ENCODE peak calls at places on chromosomes 6 and 20, in four cellular contexts. B is NT2/D1, G is cardiac muscle cell, S is fibroblast of lung. T is an unnamed sample.

GRCh38 chr6:10166031-10166430 is 248.8 kb downstream of the TFAP2A start:
- DNase-seq in B (no peak), G (no peak), S (no peak), T (no peak)

GRCh38 chr6:54717849-54718455 is 128.6 kb upstream of the FAM83B start:
- DNase-seq in B (no peak), G (peak; percentile 63), S (peak; percentile 34), T (peak; percentile 61)

GRCh38 chr6:126945150-126945549 is 173.3 kb upstream of the RSPO3 start:
- DNase-seq in B (no peak), G (no peak), S (no peak), T (no peak)

GRCh38 chr20:6924681-6925080 is 157.2 kb downstream of the BMP2 start:
- DNase-seq in B (no peak), G (no peak), S (no peak), T (no peak)

GRCh38 chr6:11788043-11788442 is 9.4 kb upstream of the ADTRP start:
- DNase-seq in B (no peak), G (no peak), S (no peak), T (no peak)

GRCh38 chr20:24789877-24790276 is 159.2 kb upstream of the CST7 start:
- DNase-seq in B (no peak), G (no peak), S (no peak), T (no peak)

GRCh38 chr6:127207591-127208120 is 59.0 kb upstream of the RNF146 start:
- DNase-seq in B (no peak), G (peak; percentile 30), S (peak; percentile 68), T (peak; percentile 48)

GRCh38 chr20:35238746-35239145 is 12.3 kb downstream of the MMP24 start:
- DNase-seq in B (no peak), G (no peak), S (no peak), T (no peak)

GRCh38 chr20:43681468-43681942 is 14.6 kb downstream of the MYBL2 start:
- DNase-seq in B (no peak), G (no peak), S (no peak), T (no peak)

GRCh38 chr6:26311385-26312095 is 53.5 kb upstream of the BTN3A2 start:
- DNase-seq in B (no peak), G (peak; percentile 74), S (peak; percentile 74), T (peak; percentile 75)

GRCh38 chr6:132813173-132813856 is 1.1 kb upstream of the RPS12 start:
- DNase-seq in B (no peak), G (peak; percentile 49), S (peak; percentile 40), T (peak; percentile 38)
- H3K4me3 ChIP-seq in B (peak overlapping the region; percentile 78), G (peak overlapping the region; percentile 58), S (peak overlapping the region; percentile 81), T (peak overlapping the region; percentile 91)

GRCh38 chr6:133893324-133893692 is 4.4 kb downstream of the TCF21 start:
- DNase-seq in B (no peak), G (no peak), S (no peak), T (no peak)
- H3K4me3 ChIP-seq in B (no peak overlapping the region), G (no peak overlapping the region), S (peak overlapping the region; percentile 86), T (no peak overlapping the region)

GRCh38 chr20:33837096-33837830 is 26.1 kb downstream of the CHMP4B start:
- DNase-seq in B (no peak), G (no peak), S (no peak), T (no peak)

GRCh38 chr20:33838035-33838864 is 27.1 kb downstream of the CHMP4B start:
- DNase-seq in B (no peak), G (no peak), S (no peak), T (no peak)

GRCh38 chr20:33841439-33841799 is 30.3 kb downstream of the CHMP4B start:
- DNase-seq in B (no peak), G (no peak), S (no peak), T (no peak)

GRCh38 chr20:33840759-33841438 is 29.8 kb downstream of the CHMP4B start:
- DNase-seq in B (no peak), G (no peak), S (no peak), T (no peak)

DNA sequence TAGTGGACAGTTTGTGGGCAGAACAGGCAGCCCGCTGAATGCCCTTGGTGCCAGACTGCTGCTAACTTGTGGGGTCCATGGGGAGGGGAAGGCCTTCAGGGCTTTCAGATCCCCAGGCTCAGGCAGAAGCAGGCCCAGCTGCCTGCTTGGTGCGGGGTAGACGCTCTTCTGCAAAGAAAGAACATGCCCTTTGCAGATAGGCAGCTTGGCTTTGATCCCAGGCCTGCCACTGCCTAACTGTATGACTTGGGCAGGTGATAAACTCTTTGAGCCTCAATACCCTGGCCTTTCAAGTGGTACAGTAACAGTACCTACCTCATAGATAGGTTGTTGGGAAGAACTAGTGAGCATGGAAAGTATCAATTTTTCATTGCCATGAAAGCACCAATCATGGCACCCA is 28.4 kb downstream of the CHMP4B start:
- DNase-seq in B (no peak), G (no peak), S (no peak), T (no peak)
- H3K4me3 ChIP-seq in B (no peak overlapping the region), G (no peak overlapping the region), S (no peak overlapping the region), T (no peak overlapping the region)

DNA sequence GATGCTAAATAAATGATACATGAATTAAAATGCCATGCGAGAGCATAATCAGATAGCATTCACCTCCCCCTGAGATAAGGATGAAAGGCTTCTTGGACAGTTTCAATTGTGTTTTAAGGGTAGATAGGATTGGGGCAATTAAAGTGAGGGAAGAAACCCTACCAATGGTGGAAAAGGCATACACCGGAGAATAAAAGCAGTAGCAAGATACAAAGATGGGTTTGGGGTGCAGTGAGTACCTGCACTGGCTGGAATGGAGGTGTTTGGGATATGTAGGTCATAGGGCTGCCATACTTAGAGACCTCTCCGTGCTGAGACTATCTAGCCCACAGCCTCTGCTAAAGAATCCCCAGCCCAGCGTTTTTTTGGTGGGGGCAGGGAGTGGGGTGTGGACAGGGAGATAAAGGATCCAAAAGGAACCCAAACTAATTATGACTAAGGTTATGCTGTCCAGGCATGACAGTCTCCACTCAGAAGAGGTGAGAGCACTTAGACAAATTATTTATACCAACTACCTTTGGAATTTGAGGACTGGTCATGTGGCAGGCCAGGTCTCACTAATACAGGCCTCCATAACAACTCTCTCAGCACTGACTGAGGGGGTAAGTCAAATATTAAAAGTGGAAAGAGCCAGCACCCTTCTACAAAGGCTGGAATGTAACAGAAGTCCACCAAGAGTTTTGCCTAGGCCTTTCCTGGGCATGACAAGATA is 280.8 kb downstream of the ADGB start:
- DNase-seq in B (no peak), G (no peak), S (no peak), T (no peak)
- H3K4me3 ChIP-seq in B (no peak overlapping the region), G (no peak overlapping the region), S (no peak overlapping the region), T (no peak overlapping the region)

DNA sequence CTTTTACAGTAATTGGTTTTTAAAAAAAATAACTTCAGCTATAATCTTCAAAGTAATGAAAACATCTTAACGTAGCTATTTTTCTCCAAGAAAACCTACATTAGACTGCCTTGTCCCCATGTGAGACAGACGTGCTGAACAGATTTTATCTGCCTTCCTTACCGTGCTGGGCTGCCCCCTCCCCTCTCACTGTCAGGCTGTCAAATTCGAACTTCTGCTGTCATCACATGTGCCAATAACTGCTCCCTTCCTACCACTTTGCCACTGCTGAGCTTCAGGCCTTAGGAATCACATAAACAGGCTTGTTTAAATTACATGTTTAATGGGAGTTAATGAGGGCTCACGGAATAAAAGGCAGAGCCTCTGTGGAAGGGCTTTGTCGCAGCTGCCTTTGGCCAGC is 77.0 kb upstream of the NHSL1 start:
- DNase-seq in B (no peak), G (no peak), S (no peak), T (no peak)
- H3K4me3 ChIP-seq in B (no peak overlapping the region), G (no peak overlapping the region), S (no peak overlapping the region), T (no peak overlapping the region)

DNA sequence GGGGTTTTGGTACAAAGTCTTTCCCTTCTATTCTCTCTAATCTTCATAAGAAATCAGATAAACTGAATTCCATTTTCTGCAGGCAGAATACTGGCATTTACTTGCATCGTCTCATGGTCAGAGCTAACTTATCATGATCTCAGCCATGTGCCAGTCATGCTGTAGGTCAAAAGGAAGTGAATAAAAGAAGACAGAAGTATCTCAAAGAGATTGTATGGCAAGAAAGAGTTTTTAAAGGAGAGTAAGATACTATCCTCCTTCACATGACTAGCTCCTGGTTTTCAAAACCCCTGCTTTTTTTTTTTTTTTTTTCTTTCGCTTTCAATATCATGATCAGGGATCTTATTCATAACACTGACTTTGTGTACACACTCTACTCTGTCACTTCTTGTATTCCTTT is 398.3 kb downstream of the C6orf118 start:
- DNase-seq in B (no peak), G (no peak), S (no peak), T (no peak)
- H3K4me3 ChIP-seq in B (no peak overlapping the region), G (no peak overlapping the region), S (no peak overlapping the region), T (no peak overlapping the region)